ENCODE peak calls at places on chromosomes 3 and 15, in four cellular contexts. I is tibial artery; X is A549; Z is CD8-positive, alpha-beta T cell. S is an unnamed sample.

GRCh38 chr3:143751643-143752178 is 96.6 kb downstream of the SLC9A9 start:
- DNase-seq in I (no peak), Z (peak), X (no peak), S (no peak)

GRCh38 chr3:23845361-23845760 is 39.6 kb downstream of the UBE2E1 start:
- DNase-seq in X (no peak), I (no peak), Z (no peak), S (no peak)

GRCh38 chr15:39248204-39248603 is 332.7 kb upstream of the THBS1 start:
- DNase-seq in I (no peak), Z (no peak), X (no peak), S (no peak)

GRCh38 chr15:57821826-57822225 is 115.3 kb downstream of the POLR2M start:
- DNase-seq in X (no peak), Z (no peak), I (no peak), S (no peak)

GRCh38 chr3:105798381-105798934 is 70.4 kb downstream of the CBLB start:
- DNase-seq in I (no peak), X (no peak), Z (no peak), S (no peak)

GRCh38 chr15:38024293-38025091 is 90.1 kb downstream of the TMCO5A start:
- DNase-seq in I (no peak), X (no peak), Z (no peak), S (no peak)

GRCh38 chr15:92879949-92880725 is 20.0 kb upstream of the CHD2 start:
- DNase-seq in I (no peak), X (no peak), Z (peak), S (no peak)

GRCh38 chr3:108102420-108103039 is 11.7 kb upstream of the CD47 start:
- DNase-seq in I (no peak), Z (no peak), X (no peak), S (no peak)

GRCh38 chr3:179321585-179322322 is 1.1 kb upstream of the ZNF639 start:
- DNase-seq in Z (no peak), X (peak), I (peak), S (no peak)

DNA sequence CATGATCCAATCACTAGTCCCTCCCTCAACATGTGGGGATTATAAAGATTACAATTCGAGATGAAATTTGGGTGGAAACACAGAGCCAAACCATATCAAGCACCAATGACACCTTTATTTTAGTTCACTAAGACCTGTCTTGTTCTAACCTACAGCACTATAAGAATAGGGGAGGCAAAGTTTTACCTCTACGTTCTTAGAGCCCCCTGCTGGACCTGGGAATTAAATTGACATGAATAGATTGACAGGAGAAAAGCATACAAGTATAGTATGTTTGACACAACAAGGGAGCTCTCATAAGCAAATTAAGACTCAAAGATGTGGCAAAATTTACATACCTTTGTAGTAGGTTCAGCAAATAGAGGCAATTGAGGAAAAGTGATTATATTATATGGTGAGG is 974.4 kb upstream of the ALCAM start:
- DNase-seq in X (no peak), Z (no peak), I (no peak), S (no peak)
- TF ChIP-seq CTCF in X (no peak), Z (no peak), I (no peak), S (no peak)

DNA sequence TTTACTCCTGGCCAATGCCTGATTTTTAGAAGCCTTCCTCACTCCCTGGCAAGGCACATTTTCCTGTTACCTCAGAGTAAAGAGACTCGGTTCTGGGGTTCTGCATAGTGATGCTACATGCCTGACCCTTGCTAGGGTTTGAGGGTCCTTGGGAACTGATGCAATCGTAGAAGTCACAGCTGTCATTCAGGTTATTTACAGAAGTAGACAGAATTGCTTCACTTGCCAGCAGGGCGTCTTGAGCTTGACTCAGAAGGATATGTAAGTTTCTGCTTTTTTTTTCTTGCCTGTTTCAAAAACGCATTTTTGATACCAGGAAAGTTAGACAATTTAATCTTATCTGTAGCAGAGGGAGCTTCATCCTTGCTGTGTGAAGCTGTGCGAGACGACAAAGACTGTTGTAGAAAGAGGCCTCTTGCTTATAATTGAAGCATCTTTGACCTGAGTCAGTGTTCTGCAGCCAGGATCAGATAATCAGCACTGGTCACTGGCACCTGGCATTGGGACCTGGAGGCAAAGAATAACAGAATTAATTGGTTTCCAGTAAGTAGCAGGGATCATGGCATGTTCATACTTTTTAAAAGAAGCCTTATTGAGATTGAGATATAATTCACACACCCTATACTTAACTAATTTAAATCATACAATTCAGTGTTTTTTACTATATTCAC is 24.8 kb downstream of the CACNA1D start:
- DNase-seq in X (peak), I (no peak), Z (no peak), S (no peak)
- H3K4me3 ChIP-seq in X (peak), I (no peak), Z (no peak), S (no peak)

GRCh38 chr15:66721501-66721937 is 19.5 kb downstream of the SMAD6 start:
- DNase-seq in Z (no peak), I (no peak), X (no peak), S (no peak)

GRCh38 chr15:66721020-66721419 is 19.0 kb downstream of the SMAD6 start:
- DNase-seq in I (no peak), Z (no peak), X (no peak), S (no peak)

GRCh38 chr15:66718220-66718988 is 16.4 kb downstream of the SMAD6 start:
- DNase-seq in I (no peak), X (no peak), Z (no peak), S (peak)

GRCh38 chr15:66720206-66721010 is 18.4 kb downstream of the SMAD6 start:
- DNase-seq in I (peak), X (peak), Z (no peak), S (peak)

GRCh38 chr15:66719471-66719870 is 17.4 kb downstream of the SMAD6 start:
- DNase-seq in Z (no peak), I (no peak), X (no peak), S (peak)
- H3K27ac ChIP-seq in Z (no peak), I (peak), X (peak), S (peak)

DNA sequence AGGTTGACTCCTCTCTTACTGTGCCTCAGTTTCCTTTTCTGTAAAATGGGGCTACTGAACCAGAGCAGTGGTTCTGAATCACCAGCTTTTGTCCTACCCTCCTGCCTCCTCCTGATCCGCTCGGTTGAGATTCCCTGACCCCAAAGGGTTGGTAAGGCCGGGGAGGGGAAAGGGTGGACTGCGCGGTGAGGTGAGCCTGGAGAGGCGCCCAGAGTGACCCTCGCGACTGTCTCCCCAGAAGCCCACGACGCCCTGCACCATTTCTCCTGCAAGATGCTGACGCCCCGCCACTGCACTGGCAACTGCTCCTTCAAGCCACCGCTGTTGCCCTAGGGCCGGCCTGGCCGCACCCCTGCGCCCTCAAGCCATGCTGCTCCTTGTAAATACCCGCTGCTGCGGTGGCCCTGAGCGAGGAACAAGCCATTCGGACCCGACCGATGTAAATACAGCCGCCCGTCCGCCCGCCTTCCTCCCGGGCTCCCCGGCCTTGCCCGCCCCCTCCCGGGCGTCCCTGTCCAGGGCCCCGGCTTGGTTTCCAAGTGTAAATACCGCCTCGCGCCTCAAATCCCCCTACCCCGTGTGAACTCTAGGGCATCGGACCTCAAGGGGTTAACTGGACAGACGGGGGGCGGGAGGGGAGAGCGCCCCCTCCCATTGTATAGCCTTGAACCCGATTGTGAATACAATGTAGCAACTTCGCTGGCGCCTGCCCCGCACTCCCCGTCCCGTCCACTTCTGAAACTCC is 6.2 kb downstream of the RNU6-1 start:
- DNase-seq in I (no peak), X (peak), Z (no peak), S (no peak)
- TF ChIP-seq CTCF in I (no peak), X (peak), Z (peak), S (peak)

GRCh38 chr3:10883478-10884234 is 67.6 kb downstream of the SLC6A11 start:
- DNase-seq in Z (no peak), X (peak), I (no peak), S (no peak)
- H3K4me3 ChIP-seq in Z (no peak), X (no peak), I (no peak), S (no peak)

GRCh38 chr3:49721165-49721860 is 1.8 kb upstream of the AMIGO3 start:
- DNase-seq in X (no peak), Z (no peak), I (no peak), S (peak)
- H3K27ac ChIP-seq in X (no peak), Z (no peak), I (no peak), S (no peak)

S was measured in coronary artery.